ENCODE peak calls at places on chromosomes 12 and 14, in four cellular contexts. K is SJCRH30, M is adrenal gland, H is upper lobe of right lung. F is an unnamed sample. For H3K36me3 and H3K9me3, the result is how much of the 10 kb centered on the place peaks cover.

GRCh38 chr14:104394606-104394910 is 185.0 kb upstream of the C14orf180 start:
- DNase-seq in H (no peak), K (no peak), M (no peak), F (no peak)

GRCh38 chr12:91339106-91339505 is 156.5 kb upstream of the DCN start:
- DNase-seq in H (no peak), K (no peak), M (no peak), F (no peak)

GRCh38 chr12:96454396-96454795 is 35.0 kb upstream of the CFAP54 start:
- DNase-seq in M (no peak), H (no peak), K (no peak), F (no peak)

GRCh38 chr14:68140111-68140741 is 320.6 kb downstream of the RAD51B start:
- DNase-seq in M (peak), K (peak), H (no peak), F (peak)

GRCh38 chr12:27790179-27790578 is 10.1 kb upstream of the MANSC4 start:
- DNase-seq in K (no peak), M (no peak), H (no peak), F (no peak)

GRCh38 chr12:66596189-66596588 is 82.7 kb downstream of the GRIP1 start:
- DNase-seq in H (no peak), K (no peak), M (no peak), F (no peak)

GRCh38 chr12:79422060-79422812 is 268.5 kb downstream of the PAWR start:
- DNase-seq in M (no peak), K (no peak), H (no peak), F (no peak)

GRCh38 chr14:69626132-69626500 is 14.7 kb downstream of the SUSD6 start:
- DNase-seq in M (no peak), H (no peak), K (no peak), F (no peak)

GRCh38 chr14:105492966-105493871 is 2.2 kb downstream of the TEDC1 start:
- DNase-seq in H (peak), M (no peak), K (no peak), F (no peak)

GRCh38 chr14:96162741-96163140 is 41.9 kb upstream of the BDKRB2 start:
- DNase-seq in H (no peak), K (no peak), M (no peak), F (peak)

GRCh38 chr14:24172261-24172860 is 481 bp downstream of the REC8 start:
- DNase-seq in M (no peak), H (no peak), K (no peak), F (no peak)

GRCh38 chr14:100472094-100472455 is 115.1 kb downstream of the BEGAIN start:
- DNase-seq in H (no peak), K (peak), M (no peak), F (no peak)

GRCh38 chr12:116534341-116535121 is 24.6 kb upstream of the MAP1LC3B2 start:
- DNase-seq in M (peak), K (no peak), H (no peak), F (no peak)

GRCh38 chr12:34598851-34599529 is 576.7 kb downstream of the ALG10 start:
- DNase-seq in H (peak), K (no peak), M (no peak), F (no peak)

GRCh38 chr14:94654071-94654974 is 42.1 kb downstream of the SERPINA3 start:
- DNase-seq in H (no peak), M (peak), K (peak), F (no peak)

GRCh38 chr14:24439257-24439656 is 3.3 kb downstream of the SDR39U1 start:
- DNase-seq in M (no peak), K (no peak), H (no peak), F (no peak)

GRCh38 chr14:104550340-104550848 is 29.2 kb upstream of the C14orf180 start:
- DNase-seq in M (no peak), H (peak), K (no peak), F (no peak)

GRCh38 chr12:93884794-93885460 is 207.8 kb downstream of the CRADD start:
- DNase-seq in M (no peak), K (no peak), H (no peak), F (no peak)

GRCh38 chr12:49044660-49045059 is 15.9 kb downstream of the KMT2D start:
- DNase-seq in H (no peak), M (no peak), K (no peak), F (no peak)

GRCh38 chr12:49041881-49042484 is 18.6 kb downstream of the KMT2D start:
- DNase-seq in M (no peak), H (peak), K (no peak), F (no peak)

GRCh38 chr12:49046129-49046895 is 14.3 kb downstream of the KMT2D start:
- DNase-seq in K (no peak), M (peak), H (no peak), F (no peak)

GRCh38 chr12:49043241-49043640 is 17.4 kb downstream of the KMT2D start:
- DNase-seq in H (no peak), M (no peak), K (no peak), F (no peak)

GRCh38 chr12:49043856-49044258 is 16.7 kb downstream of the KMT2D start:
- DNase-seq in M (peak), K (peak), H (peak), F (peak)
- H3K36me3 ChIP-seq in M (half or more), K (half or more), H (half or more), F (half or more)

DNA sequence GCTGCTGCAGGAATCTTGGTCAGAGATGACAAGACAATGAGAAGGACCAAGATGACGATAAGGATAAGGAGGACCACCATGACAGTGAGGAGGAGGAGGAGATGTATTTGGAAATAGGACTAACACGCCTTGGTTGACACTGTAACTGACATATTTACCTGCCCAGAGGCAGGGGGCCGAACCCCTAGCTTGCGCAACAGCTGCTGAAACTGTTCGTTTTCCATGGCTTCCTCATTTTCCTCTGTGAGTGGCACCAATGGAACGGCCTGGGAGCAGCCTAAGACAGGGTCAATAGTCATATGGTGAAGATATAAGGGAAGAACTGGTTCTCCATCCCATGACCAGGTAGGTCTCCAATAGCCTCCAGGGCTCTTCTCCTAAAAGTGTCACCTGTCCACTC is 28.8 kb downstream of the TIMELESS start:
- DNase-seq in H (no peak), K (no peak), M (no peak), F (no peak)
- H3K9me3 ChIP-seq in H (under half), K (under half), M (under half), F (under half)

DNA sequence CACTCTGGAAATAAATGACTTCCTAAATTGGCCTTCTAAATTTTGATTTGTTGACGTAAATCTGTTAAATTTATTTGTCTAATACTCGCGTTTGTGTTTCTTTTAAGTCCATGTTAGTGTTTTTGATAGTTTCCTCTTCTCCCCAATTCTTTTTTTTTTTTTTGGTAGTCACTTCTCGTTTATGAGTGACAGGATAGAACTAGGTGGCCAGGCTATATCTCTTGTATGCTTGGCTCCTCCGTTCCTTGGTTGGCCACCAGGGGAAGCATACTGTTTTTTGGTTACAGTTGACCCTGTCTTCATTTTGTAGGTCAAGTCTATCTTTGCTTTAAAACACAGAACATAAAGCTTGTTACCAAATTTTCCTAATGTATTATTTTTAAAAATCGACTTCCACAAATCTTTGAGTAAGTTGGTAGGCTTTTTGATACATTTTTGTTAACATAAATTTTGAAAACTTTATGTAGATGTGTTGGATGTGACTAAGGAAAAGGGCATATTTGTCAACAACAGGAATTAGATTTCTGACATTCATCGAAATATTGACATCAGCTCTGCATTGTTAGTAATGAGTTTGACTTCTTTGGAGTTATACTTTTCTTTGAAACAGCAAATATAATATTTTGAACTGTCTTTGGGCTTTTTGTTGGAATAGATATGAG is 2.2 kb downstream of the RCOR1 start:
- DNase-seq in K (peak), M (peak), H (no peak), F (peak)
- H3K4me3 ChIP-seq in K (peak), M (no peak), H (peak), F (peak)

DNA sequence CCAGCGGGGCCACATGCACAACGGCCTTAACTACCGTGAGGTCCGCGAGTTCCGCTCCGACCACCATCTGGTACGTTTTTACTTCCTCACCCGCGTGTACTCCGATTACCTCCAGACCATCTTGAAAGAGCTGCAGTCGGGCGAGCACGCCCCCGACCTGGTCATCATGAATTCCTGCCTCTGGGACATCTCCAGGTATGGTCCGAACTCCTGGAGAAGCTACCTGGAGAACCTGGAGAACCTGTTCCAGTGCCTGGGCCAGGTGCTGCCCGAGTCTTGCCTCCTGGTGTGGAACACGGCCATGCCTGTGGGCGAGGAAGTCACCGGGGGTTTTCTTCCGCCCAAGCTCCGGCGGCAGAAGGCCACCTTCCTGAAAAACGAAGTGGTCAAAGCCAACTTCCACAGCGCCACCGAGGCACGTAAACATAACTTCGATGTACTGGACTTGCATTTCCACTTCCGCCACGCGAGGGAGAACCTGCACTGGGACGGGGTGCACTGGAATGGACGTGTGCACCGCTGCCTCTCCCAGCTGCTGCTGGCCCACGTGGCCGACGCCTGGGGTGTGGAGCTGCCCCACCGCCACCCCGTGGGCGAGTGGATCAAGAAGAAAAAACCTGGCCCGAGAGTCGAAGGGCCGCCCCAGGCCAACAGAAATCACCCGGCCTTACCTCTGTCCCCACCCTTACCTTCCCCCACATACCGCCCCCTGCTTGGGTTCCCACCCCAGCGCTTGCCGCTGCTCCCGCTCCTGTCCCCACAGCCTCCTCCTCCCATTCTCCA is 155.7 kb upstream of the AMIGO2 start:
- DNase-seq in K (no peak), M (no peak), H (no peak), F (no peak)
- H3K36me3 ChIP-seq in K (under half), M (under half), H (under half), F (under half)

GRCh38 chr12:19482036-19482435 is 42.7 kb downstream of the AEBP2 start:
- DNase-seq in H (no peak), K (no peak), M (no peak), F (no peak)

GRCh38 chr12:19483727-19484126 is 44.4 kb downstream of the AEBP2 start:
- DNase-seq in H (no peak), K (no peak), M (no peak), F (no peak)

GRCh38 chr12:19482551-19483109 is 43.3 kb downstream of the AEBP2 start:
- DNase-seq in M (peak), K (no peak), H (no peak), F (no peak)

GRCh38 chr12:19477071-19477470 is 37.8 kb downstream of the AEBP2 start:
- DNase-seq in K (no peak), H (no peak), M (no peak), F (no peak)

DNA sequence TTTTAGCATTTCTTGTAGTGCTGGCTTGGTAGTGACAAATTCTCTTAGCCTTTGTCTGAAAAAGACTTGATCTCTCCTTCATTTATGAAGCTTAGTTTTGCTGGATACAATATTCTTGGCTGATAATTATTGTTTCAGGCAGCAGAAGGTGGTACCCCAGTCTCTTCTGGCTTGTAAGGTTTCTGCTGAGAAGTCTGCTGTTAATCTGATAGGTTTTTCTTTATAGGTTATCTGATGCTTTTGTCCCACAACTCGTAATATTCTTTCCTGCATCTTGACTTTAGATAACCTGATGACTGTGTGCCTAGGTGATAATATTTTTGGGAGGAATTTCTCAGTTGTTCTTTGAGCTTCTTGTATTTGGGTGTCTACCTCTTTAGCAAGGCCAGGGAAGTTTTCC is 41.2 kb downstream of the AEBP2 start:
- DNase-seq in H (no peak), K (peak), M (no peak), F (no peak)
- H3K9me3 ChIP-seq in H (under half), K (under half), M (under half), F (under half)

DNA sequence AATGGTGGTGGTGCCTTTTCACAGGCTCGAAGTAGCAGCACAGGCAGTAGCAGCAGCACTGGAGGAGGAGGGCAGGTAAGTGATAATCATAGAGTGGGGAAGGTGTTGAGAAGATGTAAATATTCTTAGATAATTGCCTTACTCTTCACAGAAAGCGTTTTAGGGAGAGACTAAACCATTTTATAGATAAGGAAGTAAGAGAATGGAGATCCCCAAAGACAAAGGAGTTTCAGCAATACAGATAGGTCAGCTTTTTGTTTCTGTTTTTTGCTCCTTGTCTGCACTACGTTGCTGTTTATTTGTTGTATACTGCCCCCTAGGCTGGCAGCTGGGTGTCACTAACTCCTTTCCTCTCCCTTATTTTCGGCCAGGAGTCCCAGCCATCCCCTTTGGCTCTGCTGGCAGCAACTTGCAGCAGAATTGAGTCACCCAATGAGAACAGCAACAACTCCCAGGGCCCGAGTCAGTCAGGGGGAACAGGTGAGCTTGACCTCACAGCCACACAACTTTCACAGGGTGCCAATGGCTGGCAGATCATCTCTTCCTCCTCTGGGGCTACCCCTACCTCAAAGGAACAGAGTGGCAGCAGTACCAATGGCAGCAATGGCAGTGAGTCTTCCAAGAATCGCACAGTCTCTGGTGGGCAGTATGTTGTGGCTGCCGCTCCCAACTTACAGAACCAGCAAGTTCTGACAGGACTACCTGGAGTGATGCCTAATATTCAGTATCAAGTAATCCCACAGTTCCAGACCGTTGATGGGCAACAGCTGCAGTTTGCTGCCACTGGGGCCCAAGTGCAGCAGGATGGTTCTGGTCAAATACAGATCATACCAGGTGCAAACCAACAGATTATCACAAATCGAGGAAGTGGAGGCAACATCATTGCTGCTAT is 2.0 kb downstream of the SP1 start:
- DNase-seq in H (peak), M (peak), K (peak), F (peak)
- H3K4me3 ChIP-seq in H (peak), M (peak), K (no peak), F (peak)

GRCh38 chr12:121893901-121894540 is 5.4 kb downstream of the PSMD9 start:
- DNase-seq in M (peak), K (no peak), H (no peak), F (peak)
- H3K36me3 ChIP-seq in M (under half), K (under half), H (under half), F (under half)

DNA sequence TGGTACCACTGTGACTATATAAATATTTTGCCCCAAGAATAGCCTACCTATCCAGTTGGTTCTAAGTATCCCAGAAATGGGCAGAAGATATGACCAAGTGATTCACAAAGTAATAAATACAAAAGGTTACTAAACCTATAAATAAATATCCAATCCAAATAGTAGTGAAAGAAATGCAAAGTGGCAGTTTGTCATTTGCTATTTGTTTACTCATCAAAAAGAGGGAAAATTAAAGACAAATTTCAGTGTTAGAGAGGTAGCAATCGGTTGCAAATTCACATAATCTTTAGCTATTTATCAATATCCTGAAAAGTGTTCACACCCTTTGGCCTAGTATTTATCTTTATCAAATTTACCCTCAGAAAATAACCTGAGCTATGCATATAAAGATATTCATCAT is 136.4 kb upstream of the NPAS3 start:
- DNase-seq in K (no peak), H (no peak), M (no peak), F (no peak)
- H3K9me3 ChIP-seq in K (under half), H (under half), M (under half), F (under half)

DNA sequence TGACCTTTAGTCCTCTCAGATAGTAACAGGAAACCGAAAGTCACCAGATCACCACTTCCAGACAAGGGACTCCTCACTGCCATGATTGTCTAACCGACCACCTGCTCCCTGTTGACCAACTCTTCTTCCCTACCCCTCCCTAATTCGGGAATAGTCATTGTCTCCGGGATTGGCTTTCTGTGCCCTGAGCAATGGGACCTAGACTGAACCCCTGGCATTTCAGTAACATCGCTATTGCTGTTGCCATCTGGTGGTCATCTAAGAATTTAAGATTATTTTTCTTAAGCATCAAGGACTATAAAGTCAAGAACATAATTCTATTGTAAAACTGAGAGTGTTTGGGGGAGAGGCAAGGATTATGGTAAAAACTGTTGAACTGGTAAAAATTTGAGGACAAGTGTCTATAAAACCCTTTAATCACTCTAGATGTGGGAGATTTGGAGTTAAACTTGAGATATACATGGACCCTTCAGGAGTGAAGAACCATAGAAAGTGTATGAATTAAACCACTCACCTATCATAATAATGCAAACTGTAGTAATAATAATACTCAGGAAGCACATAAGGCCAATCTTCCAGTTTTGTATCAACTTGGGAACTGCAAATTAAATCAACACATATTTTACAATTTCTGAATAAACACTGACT is 6.3 kb downstream of the CLEC2A start:
- DNase-seq in K (peak), M (peak), H (no peak), F (peak)
- H3K4me3 ChIP-seq in K (no peak), M (no peak), H (peak), F (no peak)